ENCODE peak calls at places on chromosomes 6 and 20, in nine cellular contexts. E, V, T, M, U, S, A, W and O are unnamed samples.

GRCh38 chr6:111087106-111087835 is at the start of gene SLC16A10:
- DNase-seq in E (peak; percentile 94), V (no peak), T (peak; percentile 81), M (peak; percentile 45), U (peak; percentile 35), S (peak; percentile 84), A (no peak), W (peak; percentile 92), O (peak; percentile 33)

GRCh38 chr6:119446623-119447008 is 97.1 kb upstream of the MAN1A1 start:
- DNase-seq in E (peak; percentile 83), V (no peak), T (peak; percentile 54), M (peak; percentile 20), U (no peak), S (peak; percentile 77), A (no peak), W (no peak), O (no peak)

GRCh38 chr20:37295595-37295994 is 6.1 kb downstream of the MANBAL start:
- DNase-seq in E (no peak), V (no peak), T (no peak), M (no peak), U (peak; percentile 25), S (no peak), A (no peak), W (no peak), O (no peak)

GRCh38 chr6:66900081-66900770 is 1193.2 kb upstream of the EYS start:
- DNase-seq in E (no peak), V (no peak), T (no peak), M (no peak), U (no peak), S (no peak), A (no peak), W (no peak), O (no peak)

GRCh38 chr20:46772901-46773300 is 63.5 kb downstream of the SLC2A10 start:
- DNase-seq in E (no peak), V (no peak), T (no peak), M (no peak), U (no peak), S (no peak), A (no peak), W (no peak), O (no peak)

GRCh38 chr6:138517635-138518034 is 18.3 kb upstream of the NHSL1 start:
- DNase-seq in E (peak; percentile 43), V (peak; percentile 53), T (peak; percentile 88), M (no peak), U (no peak), S (peak; percentile 57), A (no peak), W (no peak), O (no peak)

GRCh38 chr20:4108495-4109306 is 93.3 kb upstream of the RNF24 start:
- DNase-seq in E (peak; percentile 83), V (no peak), T (peak; percentile 86), M (peak; percentile 60), U (peak; percentile 91), S (peak; percentile 69), A (no peak), W (peak; percentile 63), O (no peak)

GRCh38 chr6:17831135-17831534 is 124.4 kb upstream of the NUP153 start:
- DNase-seq in E (no peak), V (no peak), T (no peak), M (no peak), U (no peak), S (no peak), A (no peak), W (no peak), O (no peak)

GRCh38 chr6:83974409-83975050 is 59.0 kb upstream of the MRAP2 start:
- DNase-seq in E (no peak), V (no peak), T (no peak), M (no peak), U (no peak), S (no peak), A (no peak), W (no peak), O (no peak)

GRCh38 chr6:161830866-161831600 is 557.2 kb upstream of the AGPAT4 start:
- DNase-seq in E (no peak), V (no peak), T (no peak), M (no peak), U (no peak), S (no peak), A (peak; percentile 24), W (no peak), O (no peak)

GRCh38 chr6:170437719-170438401 is 115.2 kb downstream of the PSMB1 start:
- DNase-seq in E (no peak), V (no peak), T (no peak), M (no peak), U (no peak), S (no peak), A (no peak), W (no peak), O (peak; percentile 81)

GRCh38 chr6:37306026-37306425 is 47.8 kb upstream of the RNF8 start:
- DNase-seq in E (no peak), V (no peak), T (no peak), M (no peak), U (no peak), S (no peak), A (no peak), W (no peak), O (no peak)

GRCh38 chr6:90691823-90692222 is 105.0 kb upstream of the MAP3K7 start:
- DNase-seq in E (no peak), V (no peak), T (no peak), M (no peak), U (no peak), S (no peak), A (no peak), W (no peak), O (no peak)
- TF ChIP-seq CTCF in E (no peak), V (no peak), T (no peak), M (no peak), U (no peak), S (no peak), A (no peak), W (no peak), O (no peak)

GRCh38 chr6:29753309-29753644 is 30.0 kb downstream of the HLA-F start:
- DNase-seq in E (no peak), V (no peak), T (no peak), M (no peak), U (no peak), S (no peak), A (no peak), W (no peak), O (no peak)

GRCh38 chr6:29750709-29751108 is 27.5 kb downstream of the HLA-F start:
- DNase-seq in E (no peak), V (no peak), T (no peak), M (no peak), U (no peak), S (no peak), A (no peak), W (no peak), O (no peak)

GRCh38 chr6:29751480-29751879 is 28.2 kb downstream of the HLA-F start:
- DNase-seq in E (no peak), V (no peak), T (no peak), M (no peak), U (no peak), S (no peak), A (no peak), W (no peak), O (no peak)

GRCh38 chr6:29755295-29755871 is 32.1 kb downstream of the HLA-F start:
- DNase-seq in E (no peak), V (no peak), T (no peak), M (no peak), U (no peak), S (no peak), A (no peak), W (no peak), O (no peak)

DNA sequence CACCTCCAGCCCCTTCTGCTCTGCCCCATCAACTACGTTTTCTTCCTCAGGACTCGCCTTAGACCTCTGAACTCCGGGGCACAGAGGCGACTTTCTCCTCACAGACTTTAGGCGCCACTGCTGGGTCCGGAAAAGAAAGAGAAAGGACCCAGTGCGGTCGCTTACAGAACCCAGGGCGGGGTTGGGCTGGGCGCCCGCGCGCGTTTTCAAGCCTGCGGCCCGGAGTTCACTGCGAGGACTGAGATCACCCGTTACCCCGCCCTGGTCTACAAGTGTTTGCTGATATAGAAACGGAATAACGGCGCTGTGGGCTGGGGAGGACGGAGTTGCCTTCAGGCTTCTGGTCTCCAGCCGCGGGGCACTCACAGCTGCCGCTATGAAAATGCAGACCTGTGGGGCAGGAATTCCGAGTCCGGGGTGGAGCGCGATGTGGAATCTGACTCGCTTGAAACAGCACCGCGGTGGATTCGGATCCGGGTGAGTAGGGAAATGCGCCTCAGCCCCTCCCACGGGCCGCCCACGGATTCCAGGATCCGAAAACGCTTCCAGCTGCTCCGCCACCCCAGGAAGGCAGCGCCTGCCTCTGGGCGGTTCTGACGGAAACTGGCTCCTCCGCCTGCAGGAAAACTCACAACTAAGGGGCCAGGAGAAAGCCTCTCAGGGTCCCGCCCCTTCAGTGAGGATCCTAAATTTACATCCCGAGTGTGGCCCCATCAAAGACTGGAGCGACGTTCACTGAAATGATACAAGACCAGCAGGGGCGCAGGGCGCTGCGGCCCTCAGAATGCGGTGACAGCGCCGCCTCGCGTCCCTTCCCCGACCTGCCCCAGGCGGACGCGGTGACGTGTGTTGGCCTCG is 29.4 kb downstream of the HLA-F start:
- DNase-seq in E (peak; percentile 89), V (peak; percentile 84), T (peak; percentile 96), M (peak; percentile 90), U (peak; percentile 84), S (peak; percentile 92), A (peak; percentile 97), W (peak; percentile 89), O (peak; percentile 98)
- TF ChIP-seq POLR2A in E (peak; percentile 50), V (no peak), T (peak; percentile 13), M (peak; percentile 64), U (peak; percentile 36), S (peak; percentile 27), A (no peak), W (peak; percentile 61), O (no peak)

GRCh38 chr6:2919886-2920285 is 16.8 kb upstream of the SERPINB9 start:
- DNase-seq in E (no peak), V (no peak), T (no peak), M (no peak), U (no peak), S (no peak), A (no peak), W (no peak), O (no peak)

GRCh38 chr6:2918936-2919335 is 15.8 kb upstream of the SERPINB9 start:
- DNase-seq in E (no peak), V (no peak), T (peak; percentile 39), M (no peak), U (no peak), S (no peak), A (no peak), W (peak; percentile 16), O (no peak)

GRCh38 chr6:2920671-2921112 is 17.6 kb upstream of the SERPINB9 start:
- DNase-seq in E (no peak), V (no peak), T (peak; percentile 26), M (no peak), U (no peak), S (peak; percentile 17), A (no peak), W (peak; percentile 36), O (peak; percentile 68)

GRCh38 chr6:2917801-2918495 is 14.8 kb upstream of the SERPINB9 start:
- DNase-seq in E (no peak), V (no peak), T (no peak), M (no peak), U (no peak), S (no peak), A (peak; percentile 90), W (peak; percentile 39), O (no peak)

GRCh38 chr6:2919401-2919800 is 16.3 kb upstream of the SERPINB9 start:
- DNase-seq in E (no peak), V (no peak), T (peak; percentile 11), M (no peak), U (no peak), S (no peak), A (no peak), W (peak; percentile 12), O (peak; percentile 23)
- TF ChIP-seq CTCF in E (no peak), V (no peak), T (no peak), M (no peak), U (no peak), S (no peak), A (no peak), W (no peak), O (no peak)

GRCh38 chr20:61623451-61623850 is 371.4 kb downstream of the CDH4 start:
- DNase-seq in E (no peak), V (no peak), T (no peak), M (no peak), U (no peak), S (no peak), A (no peak), W (no peak), O (no peak)
- TF ChIP-seq POLR2A in E (no peak), V (no peak), T (no peak), M (no peak), U (no peak), S (no peak), A (no peak), W (no peak), O (no peak)